ENCODE peak calls at places on chromosomes 6 and 20, in nine cellular contexts. Y is substantia nigra; H is COR-L47; T is stimulated activated naive B cell treated with anti-CD40 and anti-IgM and Interleukin-4, amounts not matched to agents 10 μg/mL and 1 μg/mL and 100 μg/mL, for 72 hours; O is AG08396; S is activated T-helper 1 cell treated with anti-CD3 and anti-CD28 coated beads, Interleukin-2, amount 50 U/mL, for 16 hours; Z is foreskin fibroblast; K is activated CD4-positive, alpha-beta T cell treated with anti-CD3 and anti-CD28 coated beads, Interleukin-2, amount 50 U/mL, for 48 hours; M is GM06990. R is an unnamed sample.

GRCh38 chr6:133130863-133131262 is 110.3 kb upstream of the EYA4 start:
- DNase-seq in Y (no peak), H (no peak), T (no peak), O (peak; percentile 53), S (no peak), Z (peak; percentile 32), K (no peak), M (no peak), R (peak; percentile 84)

GRCh38 chr20:53032021-53033001 is 60.2 kb downstream of the TSHZ2 start:
- DNase-seq in Y (no peak), H (no peak), T (no peak), O (no peak), S (no peak), Z (peak; percentile 8), K (no peak), M (no peak), R (peak; percentile 99)

GRCh38 chr6:132484680-132485018 is 28.3 kb downstream of the STX7 start:
- DNase-seq in Y (no peak), H (no peak), T (no peak), O (no peak), S (no peak), Z (no peak), K (no peak), M (no peak), R (no peak)

GRCh38 chr20:50957798-50958732 is at the start of gene DPM1:
- DNase-seq in Y (peak; percentile 88), H (peak; percentile 87), T (peak; percentile 81), O (peak; percentile 85), S (peak; percentile 77), Z (peak; percentile 93), K (peak; percentile 91), M (peak; percentile 82), R (peak; percentile 30)

GRCh38 chr6:27321901-27322300 is 9.8 kb upstream of the POM121L2 start:
- DNase-seq in Y (no peak), H (no peak), T (no peak), O (no peak), S (no peak), Z (no peak), K (no peak), M (no peak), R (peak; percentile 29)

GRCh38 chr6:79762370-79762769 is 131.2 kb downstream of the SH3BGRL2 start:
- DNase-seq in Y (no peak), H (peak; percentile 9), T (no peak), O (no peak), S (no peak), Z (peak; percentile 28), K (no peak), M (no peak), R (peak; percentile 5)

GRCh38 chr6:11778648-11779307 is at the start of gene ADTRP:
- DNase-seq in Y (no peak), H (no peak), T (no peak), O (no peak), S (no peak), Z (no peak), K (no peak), M (no peak), R (no peak)

GRCh38 chr6:145801021-145801420 is 13.6 kb downstream of the FBXO30 start:
- DNase-seq in Y (no peak), H (no peak), T (no peak), O (no peak), S (no peak), Z (no peak), K (no peak), M (no peak), R (no peak)

GRCh38 chr20:48773837-48774418 is 53.9 kb downstream of the PREX1 start:
- DNase-seq in Y (peak; percentile 35), H (no peak), T (no peak), O (no peak), S (no peak), Z (peak; percentile 40), K (no peak), M (no peak), R (no peak)

GRCh38 chr20:24664266-24664986 is 195.0 kb downstream of the SYNDIG1 start:
- DNase-seq in Y (no peak), H (no peak), T (no peak), O (no peak), S (no peak), Z (no peak), K (no peak), M (no peak), R (no peak)

GRCh38 chr6:85490516-85491248 is 40.8 kb downstream of the NT5E start:
- DNase-seq in Y (no peak), H (no peak), T (no peak), O (no peak), S (no peak), Z (peak; percentile 48), K (no peak), M (no peak), R (peak; percentile 18)

GRCh38 chr6:76134651-76135050 is 62.2 kb upstream of the IMPG1 start:
- DNase-seq in Y (no peak), H (no peak), T (no peak), O (no peak), S (no peak), Z (no peak), K (no peak), M (no peak), R (no peak)

GRCh38 chr20:50744143-50744792 is 12.9 kb downstream of the PARD6B start:
- DNase-seq in Y (peak; percentile 22), H (no peak), T (no peak), O (peak; percentile 83), S (no peak), Z (peak; percentile 96), K (no peak), M (no peak), R (peak; percentile 91)

GRCh38 chr6:11428895-11429294 is 108.7 kb upstream of the TMEM170B start:
- DNase-seq in Y (no peak), H (no peak), T (peak; percentile 12), O (peak; percentile 53), S (no peak), Z (peak; percentile 80), K (no peak), M (peak; percentile 48), R (peak; percentile 96)

GRCh38 chr6:16897669-16898068 is 136.4 kb upstream of the ATXN1 start:
- DNase-seq in Y (no peak), H (no peak), T (no peak), O (no peak), S (no peak), Z (no peak), K (no peak), M (no peak), R (no peak)

GRCh38 chr20:44120676-44121425 is 66.1 kb downstream of the JPH2 start:
- DNase-seq in Y (no peak), H (no peak), T (no peak), O (no peak), S (no peak), Z (no peak), K (no peak), M (no peak), R (no peak)

GRCh38 chr6:14690120-14691056 is 555.5 kb upstream of the JARID2 start:
- DNase-seq in Y (no peak), H (no peak), T (no peak), O (no peak), S (no peak), Z (no peak), K (no peak), M (no peak), R (no peak)

GRCh38 chr6:139690007-139690406 is 315.6 kb upstream of the CITED2 start:
- DNase-seq in Y (no peak), H (no peak), T (no peak), O (no peak), S (no peak), Z (no peak), K (no peak), M (no peak), R (no peak)

GRCh38 chr6:11637266-11637665 is 99.7 kb downstream of the TMEM170B start:
- DNase-seq in Y (no peak), H (no peak), T (no peak), O (no peak), S (no peak), Z (no peak), K (no peak), M (no peak), R (no peak)

GRCh38 chr20:32914031-32914430 is 55.3 kb downstream of the EFCAB8 start:
- DNase-seq in Y (no peak), H (no peak), T (no peak), O (no peak), S (no peak), Z (no peak), K (no peak), M (no peak), R (no peak)

GRCh38 chr6:67358241-67358640 is 1276.8 kb upstream of the ADGRB3 start:
- DNase-seq in Y (no peak), H (no peak), T (no peak), O (no peak), S (no peak), Z (peak; percentile 15), K (no peak), M (no peak), R (no peak)

GRCh38 chr20:56411759-56412472 is at the start of gene CASS4:
- DNase-seq in Y (no peak), H (no peak), T (no peak), O (peak; percentile 41), S (no peak), Z (peak; percentile 88), K (peak; percentile 39), M (no peak), R (peak; percentile 93)

GRCh38 chr6:22888147-22888831 is 318.9 kb downstream of the HDGFL1 start:
- DNase-seq in Y (no peak), H (no peak), T (no peak), O (no peak), S (no peak), Z (no peak), K (no peak), M (no peak), R (peak; percentile 75)

GRCh38 chr20:46699651-46700359 is 9.6 kb upstream of the SLC2A10 start:
- DNase-seq in Y (no peak), H (no peak), T (no peak), O (no peak), S (no peak), Z (peak; percentile 72), K (no peak), M (no peak), R (peak; percentile 57)

GRCh38 chr6:134363323-134364039 is 45.6 kb upstream of the SGK1 start:
- DNase-seq in Y (no peak), H (no peak), T (no peak), O (peak; percentile 58), S (no peak), Z (peak; percentile 90), K (no peak), M (no peak), R (peak; percentile 48)

GRCh38 chr6:579339-579738 is 77.6 kb downstream of the HUS1B start:
- DNase-seq in Y (no peak), H (no peak), T (no peak), O (peak; percentile 44), S (no peak), Z (peak; percentile 67), K (no peak), M (no peak), R (no peak)

GRCh38 chr20:47269309-47270165 is 87.0 kb downstream of the ZMYND8 start:
- DNase-seq in Y (no peak), H (no peak), T (no peak), O (no peak), S (no peak), Z (no peak), K (no peak), M (no peak), R (no peak)

GRCh38 chr20:63873477-63873971 is 8.5 kb downstream of the TPD52L2 start:
- DNase-seq in Y (no peak), H (no peak), T (no peak), O (no peak), S (no peak), Z (peak; percentile 78), K (peak; percentile 65), M (no peak), R (peak; percentile 67)

GRCh38 chr20:51431321-51431720 is 111.2 kb downstream of the NFATC2 start:
- DNase-seq in Y (no peak), H (no peak), T (no peak), O (no peak), S (no peak), Z (no peak), K (no peak), M (no peak), R (no peak)

GRCh38 chr6:131038612-131039344 is 24.3 kb downstream of the EPB41L2 start:
- DNase-seq in Y (no peak), H (no peak), T (no peak), O (peak; percentile 7), S (no peak), Z (peak; percentile 57), K (no peak), M (no peak), R (peak; percentile 70)

R was measured in fibroblast of lung.